ENCODE peak calls at places on chromosomes 7 and 10, in eight cellular contexts. B is AG10803; T is ELF-1; N is central memory CD4-positive, alpha-beta T cell; K is right lobe of liver; J is AG09319; I is M059J; M is GOT3. R is an unnamed sample.

GRCh38 chr7:11450246-11450645 is 381.8 kb downstream of the THSD7A start:
- DNase-seq in B (no peak), T (no peak), N (no peak), K (no peak), J (no peak), I (no peak), M (no peak), R (no peak)

GRCh38 chr7:92116949-92117348 is 17.3 kb downstream of the CYP51A1 start:
- DNase-seq in B (no peak), T (no peak), N (no peak), K (no peak), J (no peak), I (no peak), M (no peak), R (no peak)

GRCh38 chr10:110576220-110576619 is 8.7 kb downstream of the SMC3 start:
- DNase-seq in B (peak), T (no peak), N (no peak), K (no peak), J (peak), I (peak), M (no peak), R (no peak)

GRCh38 chr7:15757041-15757995 is 70.8 kb upstream of the MEOX2 start:
- DNase-seq in B (peak), T (no peak), N (no peak), K (no peak), J (no peak), I (peak), M (no peak), R (no peak)

GRCh38 chr7:26369519-26370385 is 78.1 kb downstream of the SNX10 start:
- DNase-seq in B (peak), T (peak), N (peak), K (no peak), J (peak), I (peak), M (peak), R (no peak)

GRCh38 chr7:140625908-140626868 is 14.4 kb downstream of the DENND2A start:
- DNase-seq in B (peak), T (peak), N (no peak), K (peak), J (peak), I (peak), M (peak), R (peak)

GRCh38 chr10:77713506-77714280 is 76.1 kb upstream of the KCNMA1 start:
- DNase-seq in B (peak), T (no peak), N (no peak), K (no peak), J (no peak), I (no peak), M (no peak), R (peak)

GRCh38 chr10:30603589-30603988 is 26.0 kb downstream of the LYZL2 start:
- DNase-seq in B (no peak), T (no peak), N (no peak), K (no peak), J (no peak), I (no peak), M (no peak), R (no peak)

GRCh38 chr10:24944512-24945255 is 7.7 kb downstream of the PRTFDC1 start:
- DNase-seq in B (peak), T (peak), N (no peak), K (no peak), J (no peak), I (peak), M (no peak), R (peak)

GRCh38 chr7:7098280-7098818 is 84.0 kb upstream of the C1GALT1 start:
- DNase-seq in B (no peak), T (no peak), N (no peak), K (no peak), J (no peak), I (no peak), M (no peak), R (no peak)

GRCh38 chr7:149682038-149682437 is 91.3 kb downstream of the ZNF467 start:
- DNase-seq in B (no peak), T (no peak), N (no peak), K (no peak), J (no peak), I (no peak), M (no peak), R (no peak)

GRCh38 chr7:137992042-137992737 is 9.7 kb downstream of the CREB3L2 start:
- DNase-seq in B (peak), T (peak), N (no peak), K (no peak), J (no peak), I (peak), M (no peak), R (no peak)

GRCh38 chr10:6399241-6399701 is 180.8 kb downstream of the PRKCQ start:
- DNase-seq in B (peak), T (peak), N (no peak), K (peak), J (no peak), I (peak), M (no peak), R (peak)

GRCh38 chr7:151238924-151239836 is 6.9 kb downstream of the CHPF2 start:
- DNase-seq in B (no peak), T (no peak), N (no peak), K (no peak), J (no peak), I (no peak), M (no peak), R (no peak)

GRCh38 chr7:90980545-90980944 is 283.7 kb upstream of the FZD1 start:
- DNase-seq in B (no peak), T (no peak), N (no peak), K (no peak), J (no peak), I (no peak), M (no peak), R (no peak)

GRCh38 chr10:26480909-26481703 is 43.0 kb downstream of the APBB1IP start:
- DNase-seq in B (no peak), T (no peak), N (no peak), K (no peak), J (no peak), I (no peak), M (no peak), R (no peak)

GRCh38 chr10:49164587-49165188 is 23.5 kb downstream of the TMEM273 start:
- DNase-seq in B (peak), T (peak), N (no peak), K (peak), J (no peak), I (peak), M (no peak), R (peak)

GRCh38 chr10:133442191-133442966 is 11.4 kb upstream of the SCART1 start:
- DNase-seq in B (no peak), T (no peak), N (no peak), K (no peak), J (no peak), I (no peak), M (no peak), R (no peak)

GRCh38 chr7:1653500-1653899 is 16.6 kb upstream of the ELFN1 start:
- DNase-seq in B (no peak), T (no peak), N (no peak), K (no peak), J (no peak), I (no peak), M (no peak), R (no peak)

GRCh38 chr7:123916240-123916724 is 8.8 kb upstream of the SPAM1 start:
- DNase-seq in B (no peak), T (peak), N (no peak), K (no peak), J (no peak), I (peak), M (no peak), R (peak)

GRCh38 chr7:51316666-51317581 is at the start of gene COBL:
- DNase-seq in B (no peak), T (peak), N (no peak), K (peak), J (no peak), I (no peak), M (no peak), R (peak)

GRCh38 chr10:78047314-78047891 is 13.7 kb downstream of the RPS24 start:
- DNase-seq in B (peak), T (peak), N (peak), K (peak), J (peak), I (peak), M (peak), R (peak)

GRCh38 chr7:74579800-74580685 is 77.5 kb upstream of the GTF2I start:
- DNase-seq in B (peak), T (peak), N (no peak), K (peak), J (no peak), I (no peak), M (peak), R (peak)

R was measured in islet precursor cell.